ENCODE peak calls at places on chromosomes 2 and 18, in nine cellular contexts. One of them, this sample, is unnamed. For H3K36me3 and H3K9me3, the result is how much of the 10 kb centered on the place peaks cover.

GRCh38 chr2:238488347-238488826 is 61.7 kb downstream of the ASB1 start:
- DNase-seq in upper lobe of right lung: no peak
- DNase-seq in aorta: peak
- DNase-seq in adrenal gland: peak
- DNase-seq in GM23248: no peak
- DNase-seq in PC-3: no peak
- DNase-seq in fibroblast of lung: no peak
- DNase-seq in tibial artery: no peak
- DNase-seq in right lobe of liver: no peak
- DNase-seq in this sample: no peak

GRCh38 chr18:78154444-78154843 is 825.2 kb upstream of the SALL3 start:
- DNase-seq in upper lobe of right lung: no peak
- DNase-seq in aorta: no peak
- DNase-seq in adrenal gland: no peak
- DNase-seq in GM23248: no peak
- DNase-seq in PC-3: no peak
- DNase-seq in fibroblast of lung: no peak
- DNase-seq in tibial artery: no peak
- DNase-seq in right lobe of liver: no peak
- DNase-seq in this sample: no peak

GRCh38 chr2:85439986-85440385 is 21.5 kb downstream of the SH2D6 start:
- DNase-seq in upper lobe of right lung: no peak
- DNase-seq in aorta: no peak
- DNase-seq in adrenal gland: no peak
- DNase-seq in GM23248: no peak
- DNase-seq in PC-3: no peak
- DNase-seq in fibroblast of lung: no peak
- DNase-seq in tibial artery: no peak
- DNase-seq in right lobe of liver: no peak
- DNase-seq in this sample: no peak

GRCh38 chr2:17753803-17754663 is at the start of the genes GEN1 and SMC6:
- DNase-seq in upper lobe of right lung: peak
- DNase-seq in aorta: peak
- DNase-seq in adrenal gland: peak
- DNase-seq in GM23248: peak
- DNase-seq in PC-3: peak
- DNase-seq in fibroblast of lung: peak
- DNase-seq in tibial artery: peak
- DNase-seq in right lobe of liver: peak
- DNase-seq in this sample: peak

GRCh38 chr2:109217362-109218086 is 88.5 kb downstream of the SH3RF3 start:
- DNase-seq in upper lobe of right lung: peak
- DNase-seq in aorta: no peak
- DNase-seq in adrenal gland: peak
- DNase-seq in GM23248: peak
- DNase-seq in PC-3: peak
- DNase-seq in fibroblast of lung: peak
- DNase-seq in tibial artery: no peak
- DNase-seq in right lobe of liver: no peak
- DNase-seq in this sample: no peak

GRCh38 chr2:36607947-36608346 is 10.0 kb upstream of the FEZ2 start:
- DNase-seq in upper lobe of right lung: no peak
- DNase-seq in aorta: no peak
- DNase-seq in adrenal gland: no peak
- DNase-seq in GM23248: peak
- DNase-seq in PC-3: no peak
- DNase-seq in fibroblast of lung: peak
- DNase-seq in tibial artery: no peak
- DNase-seq in right lobe of liver: no peak
- DNase-seq in this sample: peak

GRCh38 chr2:240509667-240510512 is 47.9 kb downstream of the ANKMY1 start:
- DNase-seq in upper lobe of right lung: no peak
- DNase-seq in aorta: peak
- DNase-seq in adrenal gland: no peak
- DNase-seq in GM23248: no peak
- DNase-seq in PC-3: no peak
- DNase-seq in fibroblast of lung: no peak
- DNase-seq in tibial artery: no peak
- DNase-seq in right lobe of liver: no peak
- DNase-seq in this sample: no peak

GRCh38 chr2:197273485-197273884 is 37.1 kb downstream of the ANKRD44 start:
- DNase-seq in upper lobe of right lung: peak
- DNase-seq in aorta: no peak
- DNase-seq in adrenal gland: peak
- DNase-seq in GM23248: no peak
- DNase-seq in PC-3: no peak
- DNase-seq in fibroblast of lung: peak
- DNase-seq in tibial artery: no peak
- DNase-seq in right lobe of liver: peak
- DNase-seq in this sample: peak

GRCh38 chr2:38959938-38960608 is 70.4 kb downstream of the ARHGEF33 start:
- DNase-seq in upper lobe of right lung: peak
- DNase-seq in aorta: peak
- DNase-seq in adrenal gland: peak
- DNase-seq in GM23248: peak
- DNase-seq in PC-3: no peak
- DNase-seq in fibroblast of lung: peak
- DNase-seq in tibial artery: peak
- DNase-seq in right lobe of liver: peak
- DNase-seq in this sample: no peak

GRCh38 chr18:55857409-55857808 is 269.4 kb upstream of the TCF4 start:
- DNase-seq in upper lobe of right lung: no peak
- DNase-seq in aorta: no peak
- DNase-seq in adrenal gland: no peak
- DNase-seq in GM23248: no peak
- DNase-seq in PC-3: no peak
- DNase-seq in fibroblast of lung: no peak
- DNase-seq in tibial artery: no peak
- DNase-seq in right lobe of liver: no peak
- DNase-seq in this sample: no peak

GRCh38 chr18:61892683-61893303 is at the start of gene RNF152:
- DNase-seq in upper lobe of right lung: peak
- DNase-seq in aorta: peak
- DNase-seq in adrenal gland: peak
- DNase-seq in GM23248: peak
- DNase-seq in PC-3: no peak
- DNase-seq in fibroblast of lung: peak
- DNase-seq in tibial artery: peak
- DNase-seq in right lobe of liver: peak
- DNase-seq in this sample: no peak

GRCh38 chr2:15313657-15314056 is 247.5 kb downstream of the NBAS start:
- DNase-seq in upper lobe of right lung: no peak
- DNase-seq in aorta: no peak
- DNase-seq in adrenal gland: no peak
- DNase-seq in GM23248: peak
- DNase-seq in PC-3: peak
- DNase-seq in fibroblast of lung: peak
- DNase-seq in tibial artery: no peak
- DNase-seq in right lobe of liver: no peak
- DNase-seq in this sample: no peak

GRCh38 chr18:32358529-32358928 is 112.2 kb downstream of the GAREM1 start:
- DNase-seq in upper lobe of right lung: no peak
- DNase-seq in aorta: no peak
- DNase-seq in adrenal gland: no peak
- DNase-seq in GM23248: no peak
- DNase-seq in PC-3: no peak
- DNase-seq in fibroblast of lung: no peak
- DNase-seq in tibial artery: no peak
- DNase-seq in right lobe of liver: no peak
- DNase-seq in this sample: no peak

GRCh38 chr2:76984359-76984758 is 537.8 kb downstream of the LRRTM4 start:
- DNase-seq in upper lobe of right lung: no peak
- DNase-seq in aorta: no peak
- DNase-seq in adrenal gland: no peak
- DNase-seq in GM23248: no peak
- DNase-seq in PC-3: no peak
- DNase-seq in fibroblast of lung: no peak
- DNase-seq in tibial artery: no peak
- DNase-seq in right lobe of liver: no peak
- DNase-seq in this sample: no peak

GRCh38 chr2:78654941-78655340 is 370.6 kb upstream of the REG3G start:
- DNase-seq in upper lobe of right lung: no peak
- DNase-seq in aorta: no peak
- DNase-seq in adrenal gland: no peak
- DNase-seq in GM23248: no peak
- DNase-seq in PC-3: no peak
- DNase-seq in fibroblast of lung: no peak
- DNase-seq in tibial artery: no peak
- DNase-seq in right lobe of liver: no peak
- DNase-seq in this sample: no peak

GRCh38 chr18:70139138-70139537 is 66.3 kb downstream of the RTTN start:
- DNase-seq in upper lobe of right lung: no peak
- DNase-seq in aorta: no peak
- DNase-seq in adrenal gland: no peak
- DNase-seq in GM23248: no peak
- DNase-seq in PC-3: no peak
- DNase-seq in fibroblast of lung: no peak
- DNase-seq in tibial artery: no peak
- DNase-seq in right lobe of liver: no peak
- DNase-seq in this sample: no peak

GRCh38 chr2:237407734-237408133 is 6.2 kb downstream of the COL6A3 start:
- DNase-seq in upper lobe of right lung: no peak
- DNase-seq in aorta: no peak
- DNase-seq in adrenal gland: no peak
- DNase-seq in GM23248: peak
- DNase-seq in PC-3: no peak
- DNase-seq in fibroblast of lung: no peak
- DNase-seq in tibial artery: peak
- DNase-seq in right lobe of liver: no peak
- DNase-seq in this sample: no peak
- H3K36me3 ChIP-seq in upper lobe of right lung: under half
- H3K36me3 ChIP-seq in aorta: under half
- H3K36me3 ChIP-seq in adrenal gland: under half
- H3K36me3 ChIP-seq in GM23248: under half
- H3K36me3 ChIP-seq in PC-3: under half
- H3K36me3 ChIP-seq in fibroblast of lung: under half
- H3K36me3 ChIP-seq in tibial artery: under half
- H3K36me3 ChIP-seq in right lobe of liver: under half
- H3K36me3 ChIP-seq in this sample: half or more

DNA sequence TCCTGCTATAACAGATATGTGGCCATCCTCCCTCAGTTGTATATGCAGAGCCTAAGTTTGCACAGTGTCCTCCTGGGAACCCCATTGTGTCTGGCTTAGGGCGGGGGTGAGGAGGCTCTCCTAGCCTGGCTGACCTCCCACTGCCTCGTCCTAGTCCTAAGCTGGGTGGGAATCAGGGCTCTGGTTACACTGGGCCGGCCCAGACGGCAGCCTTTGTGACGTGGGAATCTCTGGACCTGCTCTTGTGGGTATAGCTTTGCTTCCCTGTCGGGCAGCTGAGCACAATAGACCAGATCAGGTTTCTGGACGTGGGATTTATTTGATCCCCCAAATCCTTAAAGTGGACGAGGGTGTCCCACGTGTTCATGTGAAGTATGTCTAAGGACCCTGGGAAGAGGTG is 2.9 kb downstream of the ACKR3 start:
- DNase-seq in upper lobe of right lung: no peak
- DNase-seq in aorta: no peak
- DNase-seq in adrenal gland: no peak
- DNase-seq in GM23248: peak
- DNase-seq in PC-3: no peak
- DNase-seq in fibroblast of lung: no peak
- DNase-seq in tibial artery: peak
- DNase-seq in right lobe of liver: no peak
- DNase-seq in this sample: no peak
- H3K4me3 ChIP-seq in upper lobe of right lung: no peak
- H3K4me3 ChIP-seq in aorta: no peak
- H3K4me3 ChIP-seq in adrenal gland: no peak
- H3K4me3 ChIP-seq in GM23248: no peak
- H3K4me3 ChIP-seq in PC-3: no peak
- H3K4me3 ChIP-seq in fibroblast of lung: no peak
- H3K4me3 ChIP-seq in tibial artery: peak
- H3K4me3 ChIP-seq in right lobe of liver: no peak
- H3K4me3 ChIP-seq in this sample: no peak

GRCh38 chr2:116585654-116586053 is 1228.8 kb upstream of the DDX18 start:
- DNase-seq in upper lobe of right lung: no peak
- DNase-seq in aorta: no peak
- DNase-seq in adrenal gland: no peak
- DNase-seq in GM23248: no peak
- DNase-seq in PC-3: no peak
- DNase-seq in fibroblast of lung: no peak
- DNase-seq in tibial artery: no peak
- DNase-seq in right lobe of liver: no peak
- DNase-seq in this sample: no peak
- H3K9me3 ChIP-seq in upper lobe of right lung: under half
- H3K9me3 ChIP-seq in aorta: under half
- H3K9me3 ChIP-seq in adrenal gland: under half
- H3K9me3 ChIP-seq in GM23248: under half
- H3K9me3 ChIP-seq in PC-3: under half
- H3K9me3 ChIP-seq in fibroblast of lung: under half
- H3K9me3 ChIP-seq in tibial artery: under half
- H3K9me3 ChIP-seq in right lobe of liver: under half
- H3K9me3 ChIP-seq in this sample: under half

GRCh38 chr2:117170897-117171296 is 643.6 kb upstream of the DDX18 start:
- DNase-seq in upper lobe of right lung: no peak
- DNase-seq in aorta: no peak
- DNase-seq in adrenal gland: no peak
- DNase-seq in GM23248: no peak
- DNase-seq in PC-3: no peak
- DNase-seq in fibroblast of lung: no peak
- DNase-seq in tibial artery: no peak
- DNase-seq in right lobe of liver: no peak
- DNase-seq in this sample: no peak
- H3K36me3 ChIP-seq in upper lobe of right lung: under half
- H3K36me3 ChIP-seq in aorta: under half
- H3K36me3 ChIP-seq in adrenal gland: under half
- H3K36me3 ChIP-seq in GM23248: under half
- H3K36me3 ChIP-seq in PC-3: under half
- H3K36me3 ChIP-seq in fibroblast of lung: under half
- H3K36me3 ChIP-seq in tibial artery: under half
- H3K36me3 ChIP-seq in right lobe of liver: under half
- H3K36me3 ChIP-seq in this sample: under half